ENCODE peak calls at places on chromosomes 6 and 20, in eight cellular contexts. B is HL-60; N is CD8-positive, alpha-beta T cell; F is AG09309; Y is cardiac muscle cell; J is K562; D is fibroblast of mammary gland; Q is transverse colon. H is an unnamed sample.

GRCh38 chr6:49333345-49334120 is 129.5 kb downstream of the MMUT start:
- DNase-seq in N (no peak), Y (no peak), B (no peak), F (no peak), J (no peak), Q (no peak), D (peak; percentile 43), H (no peak)

GRCh38 chr6:170286246-170286933 is 4.5 kb downstream of the DLL1 start:
- DNase-seq in N (no peak), J (peak; percentile 34), F (no peak), B (no peak), Q (peak; percentile 51), Y (peak; percentile 87), D (no peak), H (no peak)

GRCh38 chr6:107069631-107070548 is 41.9 kb downstream of the MTRES1 start:
- DNase-seq in F (no peak), J (no peak), D (no peak), N (no peak), B (no peak), Q (no peak), Y (no peak), H (no peak)

GRCh38 chr6:16624631-16625299 is 136.5 kb downstream of the ATXN1 start:
- DNase-seq in Q (no peak), Y (no peak), F (no peak), J (no peak), D (peak; percentile 18), N (no peak), B (no peak), H (no peak)

GRCh38 chr20:63574156-63574828 is at the start of gene HELZ2:
- DNase-seq in J (peak; percentile 77), Y (peak; percentile 67), Q (peak; percentile 88), N (peak; percentile 50), B (no peak), D (peak; percentile 41), F (no peak), H (no peak)

GRCh38 chr20:32574296-32575226 is 10.6 kb downstream of the NOL4L start:
- DNase-seq in J (peak; percentile 93), Y (peak; percentile 95), D (peak; percentile 82), B (peak; percentile 57), Q (no peak), N (no peak), F (peak; percentile 44), H (peak; percentile 31)

GRCh38 chr20:7579888-7580287 is 360.4 kb downstream of the HAO1 start:
- DNase-seq in J (no peak), D (no peak), N (no peak), Q (no peak), B (no peak), F (no peak), Y (no peak), H (no peak)

GRCh38 chr6:75333811-75334210 is 49.2 kb upstream of the TMEM30A start:
- DNase-seq in J (no peak), Y (peak; percentile 40), N (no peak), D (no peak), B (no peak), Q (no peak), F (no peak), H (no peak)

GRCh38 chr6:31587791-31588777 is 2.0 kb downstream of the LST1 start:
- DNase-seq in B (no peak), Q (no peak), D (no peak), N (no peak), Y (no peak), J (no peak), F (no peak), H (no peak)

GRCh38 chr20:63282946-63283345 is 10.0 kb upstream of the COL20A1 start:
- DNase-seq in Q (no peak), N (no peak), Y (no peak), F (no peak), J (no peak), B (no peak), D (no peak), H (no peak)

GRCh38 chr20:6892729-6893128 is 125.2 kb downstream of the BMP2 start:
- DNase-seq in Y (no peak), Q (no peak), D (no peak), F (no peak), J (no peak), N (no peak), B (no peak), H (no peak)

GRCh38 chr6:31715022-31715683 is at the start of gene LY6G6D:
- DNase-seq in J (no peak), Y (no peak), F (no peak), B (no peak), N (no peak), D (no peak), Q (no peak), H (no peak)

GRCh38 chr6:12785921-12786320 is 69.4 kb downstream of the PHACTR1 start:
- DNase-seq in F (no peak), N (no peak), J (no peak), Q (no peak), D (no peak), Y (no peak), B (no peak), H (no peak)

GRCh38 chr6:133610271-133610840 is 278.6 kb upstream of the TCF21 start:
- DNase-seq in Q (no peak), N (no peak), D (peak; percentile 89), Y (peak; percentile 36), J (no peak), B (no peak), F (no peak), H (no peak)

GRCh38 chr6:62371395-62371794 is 85.4 kb upstream of the KHDRBS2 start:
- DNase-seq in J (no peak), B (no peak), F (no peak), Q (no peak), N (no peak), Y (no peak), D (no peak), H (no peak)

GRCh38 chr20:58571942-58572666 is 56.9 kb upstream of the APCDD1L start:
- DNase-seq in Q (no peak), D (no peak), Y (peak; percentile 39), B (no peak), F (no peak), N (no peak), J (no peak), H (peak; percentile 22)

GRCh38 chr6:106318851-106319250 is 6.7 kb downstream of the ATG5 start:
- DNase-seq in B (no peak), Y (no peak), D (no peak), N (no peak), Q (no peak), F (no peak), J (no peak), H (no peak)

DNA sequence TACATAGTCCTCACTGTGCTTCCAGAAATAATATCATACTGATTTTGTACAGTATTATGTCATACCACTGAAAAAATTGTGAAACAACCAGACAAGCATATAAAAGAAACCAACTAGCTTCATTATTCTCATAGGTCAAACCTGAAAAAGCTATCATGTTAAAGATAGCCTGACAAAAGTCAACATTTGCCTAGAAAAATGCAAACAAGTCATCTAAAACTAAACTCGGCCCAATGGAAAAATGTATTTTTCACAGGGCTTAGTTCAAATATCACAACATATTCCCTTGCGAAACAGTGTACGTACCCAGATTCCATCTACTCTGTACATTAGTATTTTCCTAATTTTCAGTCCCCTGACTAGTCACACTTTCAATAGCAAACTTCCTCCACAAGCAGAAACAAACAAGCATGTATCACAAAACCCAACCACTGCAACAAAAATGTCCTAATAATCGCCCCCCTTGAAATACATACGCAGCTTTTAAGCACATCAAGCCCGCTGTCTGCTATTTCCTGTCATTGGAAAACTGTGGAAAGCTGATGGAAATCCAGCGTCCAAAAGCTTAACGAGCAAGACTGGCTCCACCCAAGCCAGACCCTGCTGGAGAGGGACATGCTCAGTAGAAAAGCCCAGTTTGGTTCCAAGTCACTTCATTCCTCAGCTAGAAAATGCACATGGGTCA is 93.1 kb downstream of the EPB41L2 start:
- DNase-seq in D (peak; percentile 62), N (no peak), Q (no peak), Y (peak; percentile 83), J (no peak), B (no peak), F (no peak), H (peak; percentile 32)
- H3K4me3 ChIP-seq in D (peak overlapping the region; percentile 25), N (no peak overlapping the region), Q (peak overlapping the region; percentile 4), Y (no peak overlapping the region), J (no peak overlapping the region), B (no peak overlapping the region), F (peak overlapping the region; percentile 31), H (peak overlapping the region; percentile 4)

GRCh38 chr6:70524721-70525286 is 41.9 kb upstream of the SDHAF4 start:
- DNase-seq in N (no peak), D (no peak), Y (peak; percentile 2), B (no peak), J (no peak), F (no peak), Q (no peak), H (no peak)

DNA sequence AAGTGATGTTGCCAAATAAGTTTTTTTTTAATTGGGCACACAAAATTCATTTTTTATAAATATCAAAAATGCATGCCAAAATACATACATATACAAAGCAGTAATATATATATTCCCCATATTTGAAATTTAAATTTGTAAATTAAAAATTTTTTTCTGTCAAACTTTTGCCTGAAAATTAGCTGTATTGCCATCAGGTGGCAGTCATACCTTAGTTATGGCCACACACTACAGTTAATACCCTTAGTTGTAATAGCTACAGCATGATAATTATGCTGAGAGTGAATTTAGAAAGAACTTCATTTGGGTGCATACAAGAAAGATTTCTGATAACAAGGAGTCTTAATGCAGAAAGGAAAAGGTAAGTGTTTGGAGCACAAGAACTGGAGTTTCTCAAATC is 46.2 kb upstream of the SDHAF4 start:
- DNase-seq in F (no peak), D (peak; percentile 30), B (no peak), J (peak; percentile 17), N (no peak), Q (no peak), Y (peak; percentile 40), H (no peak)
- TF ChIP-seq CTCF in F (peak; percentile 19), D (peak; percentile 28), B (no peak), J (peak; percentile 31), N (peak; percentile 38), Q (peak; percentile 20), Y (peak; percentile 35), H (peak; percentile 16)

GRCh38 chr20:50928469-50928868 is 2.8 kb downstream of the ADNP start:
- DNase-seq in F (no peak), N (no peak), J (no peak), Y (no peak), B (no peak), Q (no peak), D (no peak), H (no peak)
- H3K4me3 ChIP-seq in F (no peak overlapping the region), N (no peak overlapping the region), J (peak overlapping the region; percentile 71), Y (peak overlapping the region; percentile 93), B (peak overlapping the region; percentile 80), Q (no peak overlapping the region), D (peak overlapping the region; percentile 84), H (peak overlapping the region; percentile 79)

GRCh38 chr20:49915380-49916145 is at the start of gene SPATA2:
- DNase-seq in D (peak; percentile 95), N (peak; percentile 87), B (peak; percentile 96), J (peak; percentile 98), Y (peak; percentile 97), F (peak; percentile 68), Q (peak; percentile 97), H (peak; percentile 82)

GRCh38 chr20:49913399-49914047 is 1.8 kb downstream of the SPATA2 start:
- DNase-seq in Y (peak; percentile 31), Q (no peak), F (no peak), D (no peak), B (no peak), J (no peak), N (no peak), H (no peak)

GRCh38 chr20:49914310-49915117 is 815 bp downstream of the SPATA2 start:
- DNase-seq in F (no peak), B (no peak), J (peak; percentile 39), Y (no peak), Q (no peak), D (no peak), N (no peak), H (no peak)

GRCh38 chr20:49916146-49917002 is 1.0 kb upstream of the SPATA2 start:
- DNase-seq in F (no peak), J (peak; percentile 85), B (no peak), Y (no peak), N (no peak), Q (peak; percentile 77), D (peak; percentile 52), H (no peak)

GRCh38 chr20:49915118-49915379 is 280 bp downstream of the SPATA2 start:
- DNase-seq in B (no peak), J (no peak), F (no peak), Q (no peak), N (no peak), Y (no peak), D (no peak), H (no peak)
- TF ChIP-seq CTCF in B (no peak), J (no peak), F (no peak), Q (no peak), N (no peak), Y (no peak), D (no peak), H (no peak)